ENCODE peak calls at places on chromosomes 2 and 18, in four cellular contexts. G, Y, C and Z are unnamed samples. For H3K9me3, the result is how much of the 10 kb centered on the place peaks cover.

GRCh38 chr2:54671875-54672586 is 51.4 kb upstream of the EML6 start:
- DNase-seq in G (no peak), Y (peak), C (no peak), Z (peak)

GRCh38 chr2:223247136-223247535 is 195.1 kb downstream of the KCNE4 start:
- DNase-seq in G (no peak), Y (peak), C (no peak), Z (no peak)

GRCh38 chr18:36025025-36025424 is 42.3 kb downstream of the RPRD1A start:
- DNase-seq in G (no peak), Y (peak), C (no peak), Z (no peak)

GRCh38 chr18:54023471-54023870 is 201.0 kb downstream of the MBD2 start:
- DNase-seq in G (peak), Y (no peak), C (no peak), Z (no peak)

GRCh38 chr2:216596986-216597509 is 36.2 kb upstream of the IGFBP2 start:
- DNase-seq in G (no peak), Y (no peak), C (no peak), Z (no peak)

GRCh38 chr18:63105636-63106316 is 213.8 kb downstream of the BCL2 start:
- DNase-seq in G (peak), Y (no peak), C (no peak), Z (no peak)

GRCh38 chr18:67402543-67402942 is 114.0 kb downstream of the DSEL start:
- DNase-seq in G (no peak), Y (peak), C (no peak), Z (no peak)

GRCh38 chr18:59911600-59911999 is 11.8 kb downstream of the PMAIP1 start:
- DNase-seq in G (no peak), Y (no peak), C (no peak), Z (no peak)

GRCh38 chr2:172698041-172698863 is 37.4 kb upstream of the RAPGEF4 start:
- DNase-seq in G (peak), Y (peak), C (no peak), Z (no peak)

GRCh38 chr2:196080526-196080925 is 11.9 kb upstream of the DNAH7 start:
- DNase-seq in G (no peak), Y (no peak), C (no peak), Z (no peak)

GRCh38 chr2:68377137-68377780 is 12.2 kb downstream of the PLEK start:
- DNase-seq in G (no peak), Y (no peak), C (no peak), Z (no peak)

GRCh38 chr2:29213871-29214341 is 98.7 kb downstream of the CLIP4 start:
- DNase-seq in G (no peak), Y (peak), C (no peak), Z (no peak)

GRCh38 chr2:219565130-219566080 is 5.9 kb downstream of the OBSL1 start:
- DNase-seq in G (no peak), Y (no peak), C (no peak), Z (no peak)

GRCh38 chr2:69604026-69604678 is 39.4 kb downstream of the AAK1 start:
- DNase-seq in G (no peak), Y (peak), C (no peak), Z (no peak)

GRCh38 chr2:11726384-11726783 is 20.0 kb upstream of the LPIN1 start:
- DNase-seq in G (no peak), Y (no peak), C (peak), Z (no peak)

GRCh38 chr2:199019898-199020507 is 437.7 kb downstream of the SATB2 start:
- DNase-seq in G (no peak), Y (peak), C (no peak), Z (no peak)

GRCh38 chr2:100520224-100520623 is 42.6 kb upstream of the PDCL3 start:
- DNase-seq in G (no peak), Y (no peak), C (no peak), Z (no peak)

GRCh38 chr2:25981596-25982272 is 563 bp downstream of the KIF3C start:
- DNase-seq in G (no peak), Y (no peak), C (peak), Z (no peak)

GRCh38 chr2:25982273-25982967 is at the start of gene KIF3C:
- DNase-seq in G (no peak), Y (peak), C (peak), Z (no peak)

GRCh38 chr2:25980076-25980887 is 2.0 kb downstream of the KIF3C start:
- DNase-seq in G (no peak), Y (no peak), C (no peak), Z (no peak)

GRCh38 chr2:25979006-25979405 is 3.3 kb downstream of the KIF3C start:
- DNase-seq in G (no peak), Y (no peak), C (no peak), Z (no peak)

GRCh38 chr2:25980951-25981350 is 1.3 kb downstream of the KIF3C start:
- DNase-seq in G (no peak), Y (no peak), C (no peak), Z (no peak)
- H3K4me3 ChIP-seq in G (no peak), Y (no peak), C (no peak), Z (no peak)

DNA sequence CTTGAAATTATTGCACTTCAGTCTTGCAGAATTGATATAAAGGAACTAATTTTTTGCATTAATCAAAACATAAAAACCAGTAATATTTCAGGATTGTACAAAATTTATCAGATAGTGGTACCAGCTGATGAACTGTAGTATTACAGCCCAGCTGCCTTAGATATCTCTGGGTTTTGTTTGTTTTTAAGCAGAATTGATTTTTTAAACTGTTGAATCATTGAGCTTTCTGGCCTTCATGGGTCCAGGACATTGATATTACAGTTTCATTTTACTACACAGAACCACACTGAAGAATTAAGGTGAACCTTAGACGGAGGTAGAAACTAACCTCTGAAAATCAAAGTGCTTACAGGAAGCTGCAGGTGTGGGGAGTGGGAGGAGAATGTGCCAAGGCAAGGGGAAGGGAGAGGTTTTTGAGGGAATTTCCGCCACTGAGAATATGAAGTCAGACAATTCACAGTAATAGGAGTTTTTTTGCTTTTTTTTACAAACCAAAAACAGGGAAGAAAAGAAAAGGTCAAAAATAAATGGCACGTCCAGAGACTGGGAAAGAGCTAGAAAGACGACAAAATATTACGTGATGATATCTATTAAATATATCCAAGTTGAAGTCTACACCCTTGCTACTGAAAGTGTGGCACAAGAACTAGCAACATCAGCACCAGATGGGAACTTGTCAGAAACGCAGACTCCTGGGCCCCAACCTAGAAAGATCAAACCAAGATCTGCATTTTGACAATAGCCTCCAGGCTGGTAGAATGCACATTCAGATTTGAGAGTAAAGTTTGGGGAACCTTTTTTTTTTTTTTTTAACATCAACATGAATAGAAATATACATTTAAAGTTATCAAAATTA is 40.8 kb upstream of the SPAG16 start:
- DNase-seq in G (no peak), Y (no peak), C (no peak), Z (no peak)
- TF ChIP-seq POLR2A in G (no peak), Y (no peak), C (no peak), Z (no peak)

GRCh38 chr2:104597942-104598341 is 256.0 kb upstream of the POU3F3 start:
- DNase-seq in G (no peak), Y (no peak), C (no peak), Z (no peak)

GRCh38 chr2:104595576-104595975 is 258.3 kb upstream of the POU3F3 start:
- DNase-seq in G (no peak), Y (no peak), C (no peak), Z (no peak)

GRCh38 chr2:104598636-104599035 is 255.3 kb upstream of the POU3F3 start:
- DNase-seq in G (no peak), Y (no peak), C (no peak), Z (no peak)

GRCh38 chr2:104599802-104600510 is 254.0 kb upstream of the POU3F3 start:
- DNase-seq in G (no peak), Y (no peak), C (no peak), Z (no peak)
- H3K9me3 ChIP-seq in G (under half), Y (under half), C (under half), Z (under half)

DNA sequence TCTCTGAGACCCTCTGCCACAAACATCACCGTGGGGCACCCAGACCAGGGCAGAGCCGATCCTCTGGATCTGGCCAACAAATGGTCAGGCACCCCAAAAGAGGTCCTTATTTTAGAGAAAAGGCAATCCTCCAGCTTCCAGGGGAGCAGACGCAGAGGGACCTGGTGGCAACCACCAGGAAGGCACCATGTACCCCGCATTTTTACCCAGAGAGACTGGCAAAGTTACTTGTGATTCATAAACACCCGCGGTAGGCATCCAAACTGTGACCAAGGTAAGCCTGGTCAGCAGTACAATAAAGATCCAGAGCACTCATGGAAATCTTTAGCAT is 10.5 kb downstream of the LIMS2 start:
- DNase-seq in G (no peak), Y (no peak), C (peak), Z (no peak)
- H3K4me3 ChIP-seq in G (no peak), Y (no peak), C (peak), Z (peak)

GRCh38 chr2:231189171-231189530 is 9.3 kb upstream of the ARMC9 start:
- DNase-seq in G (no peak), Y (no peak), C (no peak), Z (no peak)

GRCh38 chr2:231187736-231188505 is 10.5 kb upstream of the ARMC9 start:
- DNase-seq in G (no peak), Y (peak), C (peak), Z (no peak)

GRCh38 chr2:231190531-231191197 is 7.8 kb upstream of the ARMC9 start:
- DNase-seq in G (no peak), Y (no peak), C (peak), Z (no peak)

GRCh38 chr2:231188506-231189170 is 9.8 kb upstream of the ARMC9 start:
- DNase-seq in G (no peak), Y (no peak), C (no peak), Z (no peak)

DNA sequence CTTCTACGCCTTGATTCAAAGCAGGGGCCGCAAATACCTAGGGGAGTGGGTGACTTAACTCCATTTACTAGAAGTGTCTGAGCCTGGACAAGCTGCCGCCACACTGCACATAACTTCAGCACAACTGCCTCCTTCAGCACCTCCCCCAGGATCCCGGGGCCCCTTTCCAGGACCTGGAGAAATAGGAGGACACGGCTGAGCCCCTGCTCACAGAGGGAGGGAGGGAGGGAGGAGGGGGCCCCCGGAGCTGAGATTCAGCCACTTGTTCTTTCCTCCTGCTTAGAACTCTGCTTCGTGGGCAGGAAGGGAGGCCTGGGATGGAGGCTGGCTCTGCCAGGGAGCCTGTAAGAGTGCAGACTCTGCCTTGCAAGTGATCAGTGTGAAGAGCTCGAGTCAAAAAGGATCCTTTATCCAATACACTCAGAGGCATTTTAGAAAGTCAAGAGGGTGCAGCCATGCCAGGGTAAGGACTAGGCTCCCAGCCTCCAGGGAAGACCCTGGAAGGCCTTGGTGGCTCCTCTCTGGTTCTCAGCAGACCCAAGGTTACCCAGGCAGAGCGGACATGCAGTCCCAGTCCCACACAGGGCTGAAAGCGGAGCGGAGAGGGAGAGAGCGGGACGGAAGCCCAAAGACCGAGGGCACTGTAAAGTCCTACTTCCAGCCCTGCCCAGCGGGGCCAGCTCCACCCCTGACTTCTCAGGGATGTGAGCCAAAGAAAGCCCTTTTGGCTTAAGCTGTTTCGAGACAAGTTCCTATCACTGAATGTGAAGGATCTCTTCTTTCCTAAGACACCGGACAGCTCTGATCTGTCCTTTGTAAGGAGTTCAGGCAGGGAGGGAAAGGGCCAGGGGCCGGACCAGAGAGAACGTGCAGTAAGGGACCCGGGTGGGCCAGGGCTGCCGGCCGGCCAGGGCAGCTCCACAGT is 8.6 kb upstream of the ARMC9 start:
- DNase-seq in G (no peak), Y (no peak), C (peak), Z (peak)
- TF ChIP-seq POLR2A in G (no peak), Y (no peak), C (no peak), Z (no peak)

DNA sequence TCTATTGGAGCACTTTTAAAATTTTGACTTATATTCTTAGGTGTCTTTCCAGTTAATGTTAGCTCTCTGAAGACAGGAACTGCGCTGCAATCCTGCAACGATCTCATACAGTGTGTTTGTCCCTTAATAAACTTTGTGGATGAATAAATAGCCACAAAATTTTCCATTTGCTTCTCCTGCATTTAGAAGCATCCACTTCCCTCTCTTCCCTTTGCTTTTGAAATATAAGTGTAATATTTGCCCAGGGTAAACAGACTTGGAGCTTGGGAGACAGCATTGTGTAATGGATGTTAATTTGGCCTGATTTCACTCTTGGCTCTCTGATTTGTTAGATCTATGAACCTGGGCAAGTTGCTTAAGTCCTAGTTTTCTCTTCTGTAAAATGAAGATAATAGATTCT is 58.2 kb upstream of the CD28 start:
- DNase-seq in G (no peak), Y (peak), C (no peak), Z (no peak)
- H3K9me3 ChIP-seq in G (under half), Y (under half), C (under half), Z (under half)

GRCh38 chr2:228181098-228182019 is at the start of gene SPHKAP:
- DNase-seq in G (no peak), Y (no peak), C (no peak), Z (no peak)
- H3K4me3 ChIP-seq in G (no peak), Y (no peak), C (no peak), Z (no peak)

GRCh38 chr2:117436697-117437096 is 377.8 kb upstream of the DDX18 start:
- DNase-seq in G (no peak), Y (no peak), C (no peak), Z (no peak)
- TF ChIP-seq POLR2A in G (no peak), Y (no peak), C (no peak), Z (no peak)

DNA sequence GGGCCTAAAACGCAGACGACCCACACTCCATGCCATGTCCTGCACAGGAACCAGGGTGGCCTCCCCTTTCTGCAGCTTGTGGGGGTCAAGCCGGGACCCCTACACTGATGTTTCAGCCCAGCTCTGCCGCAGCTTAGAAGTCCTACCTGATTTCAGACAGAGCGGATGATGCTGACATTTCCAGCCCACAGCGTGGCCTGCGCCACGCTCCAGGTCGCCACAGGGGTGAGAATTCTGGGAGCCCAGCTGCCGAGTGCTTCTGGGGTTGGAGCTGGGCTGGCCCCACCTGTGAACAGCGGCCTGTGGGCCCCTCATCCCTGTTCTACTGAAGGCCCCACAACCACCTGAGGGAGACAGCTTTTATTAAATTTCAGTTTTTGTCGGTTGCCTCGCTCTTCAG is 77.2 kb downstream of the NFATC1 start:
- DNase-seq in G (no peak), Y (no peak), C (no peak), Z (no peak)
- H3K9me3 ChIP-seq in G (under half), Y (under half), C (under half), Z (under half)

DNA sequence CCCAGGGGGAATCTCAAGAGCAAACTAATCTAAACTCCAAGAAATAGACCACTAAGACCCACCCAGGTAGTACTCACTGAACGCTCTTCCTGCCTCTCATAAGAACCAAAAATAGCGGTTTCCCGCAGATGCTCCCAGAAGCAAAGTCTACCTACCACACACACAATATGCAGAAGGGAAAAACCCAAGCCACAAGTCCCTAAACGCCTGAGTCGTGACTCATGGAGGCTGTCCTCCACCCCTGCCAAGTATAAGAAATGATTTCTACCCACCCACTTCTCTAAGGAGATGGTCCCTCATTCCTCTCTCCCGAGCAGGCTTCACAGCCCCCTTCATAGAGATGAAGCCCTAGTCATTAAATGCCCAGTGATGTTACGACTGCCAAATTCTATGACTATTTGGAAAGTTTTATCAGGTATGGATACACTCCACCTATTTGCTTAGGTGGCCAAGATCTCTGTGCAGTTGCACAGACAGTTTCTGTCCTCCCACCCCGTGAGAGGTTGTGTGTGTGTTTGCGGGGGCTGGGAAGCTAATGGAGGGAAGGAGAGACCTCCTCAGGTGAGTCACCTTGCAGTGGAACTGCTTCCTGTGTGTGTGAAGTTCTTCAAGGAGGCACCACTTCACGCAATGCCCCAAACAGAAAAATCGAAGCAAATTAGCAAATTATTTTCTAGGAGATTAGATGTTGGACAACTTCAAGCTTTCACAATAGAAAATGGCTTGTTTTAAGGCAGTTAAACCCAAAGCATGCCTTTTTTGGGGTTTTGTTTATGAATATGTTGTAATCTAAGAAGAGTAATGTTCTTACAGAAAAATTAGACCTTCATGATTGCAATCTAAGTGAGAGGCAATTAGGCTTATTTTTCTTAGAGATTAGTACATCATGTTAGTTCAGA is 175.1 kb downstream of the TGIF1 start:
- DNase-seq in G (no peak), Y (peak), C (no peak), Z (no peak)
- H3K4me3 ChIP-seq in G (no peak), Y (peak), C (no peak), Z (no peak)